ENCODE peak calls at places on chromosomes 5 and 9, in nine cellular contexts. H is posterior cingulate gyrus; F is CD8-positive, alpha-beta T cell; A is activated CD8-positive, alpha-beta memory T cell treated with anti-CD3 and anti-CD28 coated beads for 24 hours; K is activated T-cell treated with anti-CD3 and anti-CD28 coated beads for 1 hour; Y is lower lobe of right lung; C is RKO; O is AG08396; R is HFFc6. M is an unnamed sample.
A peak's percentile ranks its signal among the peaks of the same experiment; 100 is the strongest.

GRCh38 chr9:14030350-14030823 is 283.6 kb downstream of the NFIB start:
- DNase-seq in H (no peak), Y (no peak), C (no peak), F (no peak), K (no peak), A (no peak), O (peak; percentile 7), R (peak; percentile 23), M (no peak)

GRCh38 chr5:131541071-131541470 is 94.0 kb downstream of the RAPGEF6 start:
- DNase-seq in K (no peak), R (no peak), F (no peak), C (peak; percentile 3), H (no peak), Y (no peak), O (no peak), A (no peak), M (no peak)

GRCh38 chr5:172362755-172363154 is 79.2 kb upstream of the UBTD2 start:
- DNase-seq in H (no peak), K (no peak), C (peak; percentile 45), A (no peak), O (no peak), F (no peak), R (no peak), Y (no peak), M (no peak)

GRCh38 chr9:7770102-7770501 is 29.5 kb downstream of the DMAC1 start:
- DNase-seq in Y (no peak), O (no peak), C (no peak), H (no peak), F (no peak), K (no peak), R (no peak), A (no peak), M (no peak)

GRCh38 chr5:156253130-156253529 is 73.8 kb upstream of the SGCD start:
- DNase-seq in O (no peak), H (no peak), K (no peak), C (no peak), Y (no peak), R (no peak), A (no peak), F (no peak), M (no peak)

GRCh38 chr9:120381839-120382238 is 198.1 kb downstream of the CDK5RAP2 start:
- DNase-seq in R (no peak), Y (no peak), K (no peak), A (no peak), O (no peak), C (no peak), H (no peak), F (no peak), M (no peak)

GRCh38 chr5:132110930-132111329 is 37.3 kb downstream of the CSF2 start:
- DNase-seq in K (no peak), Y (no peak), H (no peak), C (no peak), R (no peak), O (no peak), F (no peak), A (peak; percentile 73), M (no peak)

GRCh38 chr9:87250205-87250604 is 247.5 kb upstream of the DAPK1 start:
- DNase-seq in O (no peak), F (no peak), R (no peak), C (no peak), A (no peak), H (no peak), Y (no peak), K (no peak), M (no peak)

GRCh38 chr5:149834246-149834855 is 104.2 kb downstream of the PPARGC1B start:
- DNase-seq in K (peak; percentile 15), O (peak; percentile 77), Y (no peak), R (peak; percentile 78), C (peak; percentile 61), A (peak; percentile 65), F (peak; percentile 60), H (peak; percentile 39), M (no peak)

GRCh38 chr9:90219548-90220118 is 423.0 kb downstream of the DIRAS2 start:
- DNase-seq in F (peak; percentile 53), K (peak; percentile 26), R (no peak), C (no peak), H (no peak), A (no peak), O (no peak), Y (peak; percentile 56), M (no peak)

GRCh38 chr5:126936775-126937418 is 93.5 kb downstream of the MARCHF3 start:
- DNase-seq in A (no peak), Y (no peak), H (no peak), O (no peak), F (no peak), K (no peak), R (no peak), C (no peak), M (no peak)

GRCh38 chr5:132260051-132260450 is 2.6 kb downstream of the PDLIM4 start:
- DNase-seq in R (no peak), C (no peak), O (no peak), F (no peak), K (no peak), Y (no peak), H (no peak), A (peak; percentile 62), M (no peak)

GRCh38 chr9:106602354-106602753 is 260.6 kb upstream of the ZNF462 start:
- DNase-seq in C (no peak), K (no peak), R (no peak), A (no peak), F (no peak), O (no peak), H (no peak), Y (no peak), M (no peak)

GRCh38 chr9:82421498-82421897 is 432.9 kb downstream of the SPATA31D1 start:
- DNase-seq in F (no peak), A (no peak), Y (no peak), H (no peak), K (no peak), O (no peak), C (no peak), R (no peak), M (no peak)

GRCh38 chr5:122907238-122907637 is 61.8 kb downstream of the SNX24 start:
- DNase-seq in C (no peak), O (no peak), A (no peak), Y (no peak), K (no peak), F (no peak), H (no peak), R (peak; percentile 56), M (no peak)

GRCh38 chr5:92644271-92644886 is 936.6 kb downstream of the NR2F1-AS1 start:
- DNase-seq in O (no peak), F (no peak), R (no peak), H (no peak), A (no peak), Y (no peak), C (peak; percentile 5), K (no peak), M (no peak)

GRCh38 chr9:6686396-6686795 is 40.9 kb upstream of the GLDC start:
- DNase-seq in F (no peak), Y (no peak), C (peak; percentile 81), H (no peak), A (no peak), O (peak; percentile 24), K (no peak), R (peak; percentile 39), M (no peak)

GRCh38 chr5:149452007-149452664 is 73.0 kb upstream of the IL17B start:
- DNase-seq in A (no peak), K (no peak), C (no peak), F (no peak), Y (peak; percentile 82), H (no peak), R (no peak), O (no peak), M (no peak)

GRCh38 chr5:135076801-135077200 is 42.8 kb upstream of the PITX1 start:
- DNase-seq in Y (no peak), K (no peak), H (no peak), O (no peak), A (no peak), R (no peak), F (no peak), C (no peak), M (no peak)

GRCh38 chr9:110669439-110669838 is 848 bp downstream of the MUSK start:
- DNase-seq in R (no peak), Y (no peak), C (no peak), H (no peak), K (no peak), F (no peak), A (no peak), O (no peak), M (no peak)

GRCh38 chr5:132746592-132747063 is 598 bp upstream of the CCNI2 start:
- DNase-seq in R (no peak), H (no peak), Y (no peak), F (peak; percentile 31), O (peak; percentile 36), A (no peak), C (peak; percentile 30), K (peak; percentile 25), M (no peak)

GRCh38 chr9:113973963-113974413 is 97.9 kb downstream of the ZNF618 start:
- DNase-seq in Y (no peak), K (no peak), A (no peak), R (peak; percentile 23), F (no peak), O (no peak), C (no peak), H (no peak), M (no peak)

GRCh38 chr9:131613921-131614320 is 68.6 kb downstream of the PRRT1B start:
- DNase-seq in H (no peak), Y (peak; percentile 17), F (no peak), R (no peak), O (no peak), A (no peak), C (no peak), K (no peak), M (no peak)

GRCh38 chr5:122063836-122064235 is 14.2 kb downstream of the LOX start:
- DNase-seq in K (no peak), F (no peak), A (no peak), H (no peak), R (peak; percentile 39), Y (no peak), C (peak; percentile 40), O (no peak), M (no peak)

GRCh38 chr5:37771731-37772130 is 68.1 kb downstream of the GDNF start:
- DNase-seq in R (peak; percentile 99), O (peak; percentile 76), H (no peak), C (peak; percentile 12), F (no peak), Y (no peak), A (no peak), K (no peak), M (no peak)

GRCh38 chr5:159113405-159113804 is 13.7 kb upstream of the EBF1 start:
- DNase-seq in H (no peak), A (no peak), O (no peak), F (no peak), R (no peak), Y (no peak), K (no peak), C (no peak), M (no peak)

M was measured in left lung.